ENCODE peak calls at places on chromosomes 1 and 21, in six cellular contexts. R is GM12891, L is H1, X is GM12878, C is K562, H is HepG2. M is an unnamed sample.

GRCh38 chr1:62437273-62437945 is 560 bp downstream of the USP1 start:
- DNase-seq in L (no peak), R (peak; percentile 15), C (peak; percentile 41), H (no peak), X (no peak), M (no peak)

GRCh38 chr1:56453016-56453721 is 126.2 kb downstream of the PLPP3 start:
- DNase-seq in R (no peak), H (peak; percentile 44), C (no peak), L (no peak), X (no peak), M (no peak)

GRCh38 chr21:41762236-41762635 is 4.6 kb downstream of the RIPK4 start:
- DNase-seq in X (no peak), R (no peak), L (peak; percentile 64), C (no peak), H (no peak), M (no peak)

GRCh38 chr1:224427346-224427745 is 7.3 kb downstream of the WDR26 start:
- DNase-seq in C (no peak), R (no peak), L (no peak), X (no peak), H (no peak), M (no peak)

GRCh38 chr1:31981976-31982375 is 31.7 kb upstream of the KHDRBS1 start:
- DNase-seq in H (no peak), C (no peak), R (no peak), X (no peak), L (no peak), M (no peak)

GRCh38 chr1:116472431-116472961 is 98.3 kb downstream of the CD58 start:
- DNase-seq in X (no peak), H (peak; percentile 62), C (no peak), R (no peak), L (no peak), M (no peak)

GRCh38 chr1:168202941-168203654 is 22.7 kb upstream of the SFT2D2 start:
- DNase-seq in C (no peak), X (no peak), H (peak; percentile 85), R (no peak), L (no peak), M (no peak)

GRCh38 chr1:89610457-89610991 is 22.4 kb upstream of the LRRC8C start:
- DNase-seq in L (no peak), X (no peak), R (no peak), H (no peak), C (no peak), M (no peak)

DNA sequence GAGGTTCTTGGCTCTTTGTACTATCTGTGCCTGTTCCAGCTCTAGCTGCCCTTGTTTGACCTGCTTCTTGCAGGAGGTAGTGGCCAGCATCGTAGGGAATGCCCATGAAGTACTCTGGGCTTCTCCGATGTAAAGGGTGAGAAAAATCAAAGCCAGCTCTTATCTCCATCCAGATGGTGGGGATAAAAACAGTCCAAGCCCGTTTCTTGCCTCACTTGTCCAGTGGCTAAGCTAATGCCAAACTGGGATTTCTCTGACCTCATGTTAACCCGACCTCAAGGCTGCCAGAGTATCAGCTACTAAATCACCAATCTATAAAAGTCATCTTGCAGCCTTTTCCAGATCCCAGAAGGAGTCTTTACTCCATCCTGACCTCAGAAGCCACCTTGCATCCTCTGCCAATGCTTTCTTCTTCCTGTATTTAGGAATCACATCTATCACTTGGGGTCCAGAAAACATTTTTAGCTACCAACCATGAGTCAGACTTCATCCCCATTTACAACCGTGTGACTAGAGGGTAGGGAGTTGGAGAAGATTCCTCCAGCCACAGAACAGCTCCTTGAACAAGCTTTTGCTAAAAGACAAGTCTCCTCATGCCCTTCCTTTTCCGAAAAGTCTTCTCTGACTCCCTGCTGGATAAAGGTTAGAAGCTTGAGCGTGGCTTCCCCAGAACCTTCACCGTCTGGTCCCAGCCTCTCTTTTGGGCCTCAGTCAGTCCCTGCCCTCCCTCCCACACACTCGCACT is 35.9 kb downstream of the KCNC4 start:
- DNase-seq in R (no peak), C (no peak), X (no peak), H (no peak), L (no peak), M (no peak)
- TF ChIP-seq TAF1 in R (no peak), C (no peak), X (no peak), H (no peak), L (no peak), M (no peak)

GRCh38 chr1:212557739-212558664 is 50.6 kb upstream of the ATF3 start:
- DNase-seq in H (no peak), C (peak; percentile 82), X (no peak), L (no peak), R (peak; percentile 42), M (peak; percentile 39)
- TF ChIP-seq POLR2A in H (no peak), C (no peak), X (no peak), L (peak; percentile 12), R (no peak), M (no peak)

GRCh38 chr1:221680085-221680484 is 61.8 kb downstream of the DUSP10 start:
- DNase-seq in H (no peak), X (no peak), C (no peak), L (no peak), R (no peak), M (no peak)
- TF ChIP-seq POLR2AphosphoS5 in H (no peak), X (no peak), C (no peak), L (no peak), R (no peak), M (no peak)

GRCh38 chr1:48775817-48776399 is 783 bp downstream of the BEND5 start:
- DNase-seq in C (no peak), H (no peak), X (no peak), L (no peak), R (no peak), M (no peak)
- TF ChIP-seq TAF1 in C (no peak), H (no peak), X (no peak), L (no peak), R (no peak), M (no peak)

GRCh38 chr1:61223140-61223539 is 140.8 kb downstream of the NFIA start:
- DNase-seq in L (no peak), C (no peak), R (no peak), X (no peak), H (peak; percentile 58), M (no peak)
- TF ChIP-seq POLR2A in L (no peak), C (no peak), R (no peak), X (no peak), H (no peak), M (no peak)

GRCh38 chr1:47936916-47937551 is 60.2 kb downstream of the TRABD2B start:
- DNase-seq in L (no peak), R (no peak), C (no peak), X (no peak), H (no peak), M (no peak)

GRCh38 chr1:47940779-47941178 is 56.4 kb downstream of the TRABD2B start:
- DNase-seq in C (no peak), L (no peak), X (no peak), R (no peak), H (no peak), M (no peak)

GRCh38 chr1:47940321-47940720 is 56.9 kb downstream of the TRABD2B start:
- DNase-seq in X (no peak), H (no peak), L (no peak), C (no peak), R (no peak), M (no peak)

GRCh38 chr1:47937586-47937985 is 59.6 kb downstream of the TRABD2B start:
- DNase-seq in X (no peak), L (no peak), H (no peak), R (no peak), C (no peak), M (no peak)

GRCh38 chr1:47938556-47938955 is 58.6 kb downstream of the TRABD2B start:
- DNase-seq in H (no peak), C (no peak), L (no peak), X (no peak), R (no peak), M (no peak)
- TF ChIP-seq POLR2AphosphoS5 in H (no peak), C (no peak), L (no peak), X (no peak), R (no peak), M (no peak)

GRCh38 chr1:6954596-6954995 is 169.3 kb downstream of the CAMTA1 start:
- DNase-seq in R (no peak), H (no peak), X (no peak), C (no peak), L (no peak), M (no peak)

GRCh38 chr1:6956488-6957159 is 171.4 kb downstream of the CAMTA1 start:
- DNase-seq in X (no peak), R (no peak), C (no peak), L (peak; percentile 47), H (no peak), M (no peak)

GRCh38 chr1:6957341-6957740 is 172.1 kb downstream of the CAMTA1 start:
- DNase-seq in C (no peak), R (no peak), H (no peak), L (no peak), X (no peak), M (no peak)

GRCh38 chr1:6953874-6954502 is 168.7 kb downstream of the CAMTA1 start:
- DNase-seq in C (no peak), L (no peak), X (no peak), H (no peak), R (no peak), M (no peak)

DNA sequence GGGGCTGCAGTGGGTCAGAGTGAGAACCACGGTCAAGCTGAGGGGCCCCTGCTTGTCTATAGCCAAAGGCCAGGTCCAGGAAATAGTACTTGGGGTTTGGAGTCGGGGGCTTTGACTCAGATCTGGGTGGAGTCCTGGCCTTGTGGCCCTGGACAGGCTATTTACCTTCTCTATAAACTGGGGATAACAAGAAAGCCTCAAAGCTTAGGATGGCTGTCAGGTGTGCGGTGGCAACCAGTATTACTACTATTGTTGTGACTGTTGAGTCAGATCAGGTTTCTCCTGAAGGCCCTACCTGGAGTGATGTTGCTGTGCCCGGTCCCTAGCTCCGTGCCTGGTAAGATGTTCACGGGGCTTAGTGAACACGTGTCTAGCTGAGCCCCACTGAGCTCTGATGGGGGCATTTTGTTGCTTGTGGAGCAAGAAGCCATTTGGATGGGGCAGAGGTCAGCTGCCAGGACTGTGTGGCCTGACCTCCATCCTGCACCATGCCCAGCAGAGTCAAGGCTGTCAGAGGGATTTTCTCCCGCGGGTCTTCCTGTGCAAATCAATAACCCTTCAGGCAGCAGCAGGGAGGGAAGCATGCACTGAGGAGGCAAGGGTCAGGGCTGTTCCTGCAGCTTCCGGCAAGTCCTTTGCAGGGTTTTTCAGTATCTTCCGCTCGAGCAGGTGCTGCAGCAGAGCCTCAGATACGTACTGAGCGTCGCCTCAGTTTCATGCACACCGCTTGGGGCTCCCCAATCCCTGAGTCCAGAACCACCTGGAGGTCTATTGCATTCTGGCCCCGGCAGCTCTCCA is 170.3 kb downstream of the CAMTA1 start:
- DNase-seq in X (no peak), H (no peak), L (no peak), C (no peak), R (no peak), M (no peak)
- TF ChIP-seq TAF1 in X (no peak), H (no peak), L (no peak), C (no peak), R (no peak), M (no peak)

GRCh38 chr1:91553196-91553595 is 52.5 kb downstream of the CDC7 start:
- DNase-seq in X (no peak), L (no peak), H (no peak), R (no peak), C (no peak), M (no peak)
- TF ChIP-seq POLR2A in X (no peak), L (no peak), H (no peak), R (no peak), C (no peak), M (no peak)